ENCODE peak calls at places on chromosome 2, in four cellular contexts. P, E, Q and W are unnamed samples.

GRCh38 chr2:17591846-17592245 is 51.4 kb downstream of the VSNL1 start:
- DNase-seq in P (no peak), E (no peak), Q (no peak), W (no peak)

GRCh38 chr2:237512774-237513466 is 25.9 kb downstream of the MLPH start:
- DNase-seq in P (peak; percentile 77), E (peak; percentile 91), Q (peak; percentile 77), W (peak; percentile 85)

GRCh38 chr2:42182654-42183308 is 13.6 kb downstream of the EML4 start:
- DNase-seq in P (no peak), E (no peak), Q (no peak), W (no peak)

GRCh38 chr2:142865924-142866323 is 11.5 kb upstream of the KYNU start:
- DNase-seq in P (peak; percentile 89), E (no peak), Q (no peak), W (no peak)

GRCh38 chr2:82258151-82258550 is 1953.6 kb upstream of the LRRTM1 start:
- DNase-seq in P (no peak), E (no peak), Q (no peak), W (no peak)

GRCh38 chr2:53515435-53516332 is 251.9 kb upstream of the CHAC2 start:
- DNase-seq in P (no peak), E (peak; percentile 5), Q (peak; percentile 21), W (peak; percentile 26)

GRCh38 chr2:54455584-54456525 is at the start of gene SPTBN1:
- DNase-seq in P (no peak), E (peak; percentile 98), Q (peak; percentile 93), W (peak; percentile 97)

GRCh38 chr2:61247204-61247812 is 85.3 kb downstream of the C2orf74 start:
- DNase-seq in P (no peak), E (peak; percentile 82), Q (no peak), W (peak; percentile 13)

GRCh38 chr2:233807966-233808892 is 30.1 kb downstream of the MROH2A start:
- DNase-seq in P (no peak), E (no peak), Q (no peak), W (no peak)

GRCh38 chr2:190355968-190356657 is 12.7 kb downstream of the INPP1 start:
- DNase-seq in P (peak; percentile 72), E (peak; percentile 41), Q (no peak), W (no peak)

GRCh38 chr2:206433686-206434085 is 9.6 kb upstream of the ADAM23 start:
- DNase-seq in P (no peak), E (no peak), Q (no peak), W (no peak)

GRCh38 chr2:162037028-162037795 is 36.8 kb downstream of the DPP4 start:
- DNase-seq in P (no peak), E (peak; percentile 38), Q (no peak), W (no peak)

GRCh38 chr2:17573085-17573805 is 32.7 kb downstream of the VSNL1 start:
- DNase-seq in P (no peak), E (peak; percentile 17), Q (no peak), W (no peak)